ENCODE peak calls at places on chromosomes 13 and 19, in eight cellular contexts. D is midbrain, X is NCI-H2081 treated with DMSO at 0.1 percent for 48 hours, O is C1 segment of cervical spinal cord, Y is AG04449, G is endothelial cell, A is left colon, E is NCI-H1092 treated with DMSO at 0.1 percent for 48 hours. B is an unnamed sample.

GRCh38 chr19:33724723-33725060 is 72.0 kb upstream of the KCTD15 start:
- DNase-seq in E (peak), O (no peak), X (no peak), D (no peak), A (no peak), G (no peak), Y (no peak), B (no peak)

GRCh38 chr19:48636859-48637448 is at the start of gene DBP:
- DNase-seq in A (no peak), Y (no peak), E (peak), O (no peak), G (no peak), D (no peak), X (no peak), B (peak)

GRCh38 chr19:1016647-1017114 is 4.2 kb downstream of the TMEM259 start:
- DNase-seq in A (peak), E (no peak), O (no peak), G (no peak), Y (no peak), D (no peak), X (no peak), B (no peak)

GRCh38 chr13:47588676-47589075 is 412.4 kb downstream of the SUCLA2 start:
- DNase-seq in D (no peak), O (no peak), Y (no peak), A (no peak), X (no peak), E (no peak), G (no peak), B (no peak)

GRCh38 chr13:107822006-107822405 is 393.3 kb downstream of the LIG4 start:
- DNase-seq in Y (no peak), G (no peak), X (no peak), E (no peak), A (no peak), D (no peak), O (no peak), B (no peak)

GRCh38 chr19:28351761-28352160 is 861.2 kb downstream of the UQCRFS1 start:
- DNase-seq in G (no peak), A (no peak), O (no peak), E (no peak), X (no peak), D (no peak), Y (no peak), B (no peak)

GRCh38 chr13:98435356-98435755 is 141.6 kb downstream of the STK24 start:
- DNase-seq in D (no peak), Y (no peak), X (no peak), G (no peak), A (no peak), E (no peak), O (peak), B (no peak)

GRCh38 chr13:93151277-93151676 is 75.3 kb upstream of the GPC6 start:
- DNase-seq in G (no peak), E (no peak), A (no peak), Y (peak), D (no peak), X (no peak), O (no peak), B (no peak)

GRCh38 chr19:17553256-17553655 is 2.2 kb upstream of the COLGALT1 start:
- DNase-seq in E (peak), A (peak), X (no peak), D (no peak), G (peak), O (no peak), Y (peak), B (no peak)

GRCh38 chr13:43787518-43787891 is 733 bp upstream of the ENOX1 start:
- DNase-seq in A (no peak), E (no peak), O (no peak), X (no peak), D (peak), Y (no peak), G (no peak), B (no peak)

GRCh38 chr19:7618771-7619510 is 10.4 kb downstream of the XAB2 start:
- DNase-seq in X (no peak), G (no peak), O (no peak), D (no peak), E (no peak), Y (no peak), A (peak), B (peak)

GRCh38 chr19:34336781-34337271 is 28.2 kb upstream of the GPI start:
- DNase-seq in A (no peak), E (no peak), X (no peak), Y (no peak), D (peak), G (peak), O (peak), B (no peak)

GRCh38 chr19:50330365-50331078 is 1.3 kb upstream of the KCNC3 start:
- DNase-seq in Y (no peak), X (no peak), E (peak), G (no peak), O (peak), D (peak), A (peak), B (peak)

GRCh38 chr19:29887498-29887897 is 54.5 kb upstream of the URI1 start:
- DNase-seq in O (no peak), G (peak), A (no peak), E (no peak), D (no peak), X (no peak), Y (no peak), B (peak)

GRCh38 chr13:41925014-41925413 is 35.9 kb downstream of the VWA8 start:
- DNase-seq in A (no peak), Y (no peak), E (no peak), G (no peak), O (no peak), X (no peak), D (no peak), B (no peak)

GRCh38 chr13:27354379-27354778 is 70.0 kb upstream of the GTF3A start:
- DNase-seq in A (no peak), D (no peak), Y (no peak), G (no peak), X (no peak), O (no peak), E (no peak), B (no peak)

GRCh38 chr13:27170521-27171243 is 929 bp downstream of the USP12 start:
- DNase-seq in E (peak), D (peak), A (no peak), O (peak), Y (no peak), X (no peak), G (peak), B (peak)

GRCh38 chr19:27894906-27895754 is 1317.8 kb downstream of the UQCRFS1 start:
- DNase-seq in A (no peak), O (no peak), G (no peak), X (no peak), D (no peak), E (no peak), Y (no peak), B (no peak)

GRCh38 chr13:99496322-99497142 is 4.7 kb upstream of the TM9SF2 start:
- DNase-seq in E (no peak), G (no peak), O (no peak), D (peak), X (no peak), Y (no peak), A (peak), B (peak)

GRCh38 chr13:19592657-19593175 is 31.4 kb upstream of the TPTE2 start:
- DNase-seq in A (no peak), O (no peak), E (no peak), D (no peak), X (no peak), Y (no peak), G (no peak), B (no peak)

GRCh38 chr19:31312004-31312403 is 37.2 kb downstream of the TSHZ3 start:
- DNase-seq in X (no peak), G (no peak), Y (peak), O (no peak), D (no peak), E (no peak), A (no peak), B (no peak)

GRCh38 chr19:55487884-55488687 is at the start of gene SSC5D:
- DNase-seq in X (no peak), A (peak), G (no peak), E (no peak), Y (no peak), D (no peak), O (peak), B (no peak)

GRCh38 chr13:51000576-51001260 is 91.1 kb downstream of the RNASEH2B start:
- DNase-seq in G (no peak), A (no peak), Y (no peak), E (peak), D (no peak), O (peak), X (peak), B (no peak)

GRCh38 chr19:31314849-31315620 is 34.2 kb downstream of the TSHZ3 start:
- DNase-seq in Y (no peak), X (no peak), G (peak), A (no peak), O (no peak), D (no peak), E (no peak), B (no peak)

GRCh38 chr13:108534728-108535127 is 94.7 kb upstream of the MYO16 start:
- DNase-seq in D (no peak), X (no peak), A (no peak), Y (no peak), E (no peak), O (no peak), G (no peak), B (no peak)

GRCh38 chr13:35349673-35350278 is 126.7 kb downstream of the MAB21L1 start:
- DNase-seq in D (no peak), O (no peak), E (no peak), X (no peak), G (no peak), A (no peak), Y (no peak), B (no peak)

GRCh38 chr19:48991823-48992570 is 1.1 kb downstream of the GYS1 start:
- DNase-seq in X (no peak), A (peak), Y (no peak), O (no peak), E (no peak), D (no peak), G (no peak), B (peak)

GRCh38 chr13:49836516-49836915 is 44.0 kb upstream of the KPNA3 start:
- DNase-seq in Y (no peak), E (no peak), G (no peak), D (no peak), A (no peak), O (no peak), X (no peak), B (no peak)

GRCh38 chr13:93736111-93736510 is 509.5 kb downstream of the GPC6 start:
- DNase-seq in O (no peak), X (no peak), Y (peak), E (no peak), G (no peak), A (no peak), D (no peak), B (no peak)

GRCh38 chr19:4063369-4064072 is 3.2 kb downstream of the ZBTB7A start:
- DNase-seq in D (no peak), O (no peak), X (no peak), E (no peak), Y (no peak), A (no peak), G (no peak), B (no peak)

GRCh38 chr13:98910501-98910951 is 67.3 kb downstream of the DOCK9 start:
- DNase-seq in O (no peak), X (no peak), Y (peak), A (no peak), E (no peak), D (no peak), G (peak), B (no peak)

GRCh38 chr19:2374808-2375207 is 14.7 kb downstream of the TMPRSS9 start:
- DNase-seq in D (no peak), X (no peak), Y (no peak), G (no peak), A (no peak), E (no peak), O (no peak), B (no peak)

GRCh38 chr13:44406617-44407016 is 33.0 kb downstream of the SERP2 start:
- DNase-seq in E (no peak), A (no peak), O (no peak), D (no peak), G (no peak), X (no peak), Y (no peak), B (no peak)

GRCh38 chr19:10727599-10728250 is 9.8 kb downstream of the DNM2 start:
- DNase-seq in A (no peak), X (peak), Y (no peak), E (no peak), D (peak), G (no peak), O (no peak), B (no peak)

GRCh38 chr13:112116187-112116950 is 49.4 kb downstream of the SOX1 start:
- DNase-seq in E (no peak), Y (no peak), G (no peak), O (no peak), X (no peak), A (no peak), D (no peak), B (peak)

GRCh38 chr13:98549006-98549727 is 27.7 kb downstream of the STK24 start:
- DNase-seq in G (no peak), E (no peak), A (no peak), Y (peak), D (no peak), X (no peak), O (no peak), B (no peak)

GRCh38 chr13:98216135-98216565 is 39.1 kb upstream of the RNF113B start:
- DNase-seq in E (peak), X (no peak), D (no peak), O (no peak), A (no peak), G (no peak), Y (no peak), B (peak)

GRCh38 chr19:46221981-46222610 is 7.4 kb upstream of the IGFL1 start:
- DNase-seq in E (no peak), X (no peak), O (no peak), Y (no peak), D (no peak), A (no peak), G (no peak), B (peak)

B was measured in stomach.